ENCODE peak calls at places on chromosomes 6 and 20, in six cellular contexts. Y is cardiac muscle cell, J is pancreas, M is transverse colon, A is stomach, W is coronary artery. O is an unnamed sample.

GRCh38 chr6:133701633-133702331 is 187.1 kb upstream of the TCF21 start:
- DNase-seq in Y (peak; percentile 75), J (no peak), M (no peak), A (no peak), W (no peak), O (peak; percentile 1)

GRCh38 chr6:30060634-30060981 is 457 bp upstream of the POLR1H start:
- DNase-seq in Y (peak; percentile 46), J (peak; percentile 21), M (peak; percentile 33), A (no peak), W (no peak), O (peak; percentile 26)

GRCh38 chr6:80020381-80021120 is 16.1 kb downstream of the TTK start:
- DNase-seq in Y (no peak), J (no peak), M (no peak), A (no peak), W (no peak), O (no peak)

GRCh38 chr20:3436864-3437574 is 29.6 kb upstream of the DNAAF9 start:
- DNase-seq in Y (no peak), J (no peak), M (no peak), A (no peak), W (no peak), O (no peak)

GRCh38 chr6:100371591-100371990 is 93.1 kb downstream of the SIM1 start:
- DNase-seq in Y (no peak), J (no peak), M (no peak), A (no peak), W (no peak), O (no peak)

GRCh38 chr6:12709116-12709515 is 7.5 kb upstream of the PHACTR1 start:
- DNase-seq in Y (peak; percentile 67), J (no peak), M (no peak), A (no peak), W (no peak), O (no peak)

GRCh38 chr6:33000053-33000452 is 9.3 kb downstream of the HLA-DOA start:
- DNase-seq in Y (no peak), J (no peak), M (no peak), A (peak; percentile 36), W (no peak), O (peak; percentile 66)

GRCh38 chr6:165661416-165662001 is 1.5 kb downstream of the PDE10A start:
- DNase-seq in Y (peak; percentile 47), J (no peak), M (no peak), A (no peak), W (no peak), O (no peak)

GRCh38 chr20:63738687-63739128 is 868 bp upstream of the SLC2A4RG start:
- DNase-seq in Y (peak; percentile 29), J (peak; percentile 90), M (peak; percentile 80), A (peak; percentile 80), W (no peak), O (peak; percentile 48)

GRCh38 chr6:151440498-151440897 is 11.4 kb downstream of the RMND1 start:
- DNase-seq in Y (no peak), J (no peak), M (no peak), A (no peak), W (no peak), O (no peak)

GRCh38 chr6:135871878-135872277 is 20.4 kb downstream of the PDE7B start:
- DNase-seq in Y (peak; percentile 61), J (no peak), M (no peak), A (no peak), W (no peak), O (no peak)

GRCh38 chr6:109009761-109010612 is 84.7 kb downstream of the SESN1 start:
- DNase-seq in Y (no peak), J (no peak), M (no peak), A (no peak), W (no peak), O (no peak)

GRCh38 chr20:62762376-62762775 is 33.9 kb upstream of the MRGBP start:
- DNase-seq in Y (no peak), J (peak; percentile 8), M (no peak), A (no peak), W (no peak), O (no peak)

GRCh38 chr6:134995536-134995935 is 45.6 kb upstream of the ALDH8A1 start:
- DNase-seq in Y (peak; percentile 18), J (no peak), M (no peak), A (no peak), W (no peak), O (no peak)

GRCh38 chr6:21731411-21732031 is 138.0 kb downstream of the SOX4 start:
- DNase-seq in Y (peak; percentile 68), J (no peak), M (no peak), A (no peak), W (no peak), O (no peak)

GRCh38 chr6:85329193-85329592 is 120.7 kb upstream of the NT5E start:
- DNase-seq in Y (no peak), J (no peak), M (no peak), A (no peak), W (no peak), O (no peak)

GRCh38 chr6:157758516-157759023 is 64.5 kb upstream of the SNX9 start:
- DNase-seq in Y (no peak), J (no peak), M (no peak), A (no peak), W (no peak), O (no peak)

GRCh38 chr6:135884136-135884535 is 32.6 kb downstream of the PDE7B start:
- DNase-seq in Y (no peak), J (no peak), M (no peak), A (no peak), W (no peak), O (no peak)

DNA sequence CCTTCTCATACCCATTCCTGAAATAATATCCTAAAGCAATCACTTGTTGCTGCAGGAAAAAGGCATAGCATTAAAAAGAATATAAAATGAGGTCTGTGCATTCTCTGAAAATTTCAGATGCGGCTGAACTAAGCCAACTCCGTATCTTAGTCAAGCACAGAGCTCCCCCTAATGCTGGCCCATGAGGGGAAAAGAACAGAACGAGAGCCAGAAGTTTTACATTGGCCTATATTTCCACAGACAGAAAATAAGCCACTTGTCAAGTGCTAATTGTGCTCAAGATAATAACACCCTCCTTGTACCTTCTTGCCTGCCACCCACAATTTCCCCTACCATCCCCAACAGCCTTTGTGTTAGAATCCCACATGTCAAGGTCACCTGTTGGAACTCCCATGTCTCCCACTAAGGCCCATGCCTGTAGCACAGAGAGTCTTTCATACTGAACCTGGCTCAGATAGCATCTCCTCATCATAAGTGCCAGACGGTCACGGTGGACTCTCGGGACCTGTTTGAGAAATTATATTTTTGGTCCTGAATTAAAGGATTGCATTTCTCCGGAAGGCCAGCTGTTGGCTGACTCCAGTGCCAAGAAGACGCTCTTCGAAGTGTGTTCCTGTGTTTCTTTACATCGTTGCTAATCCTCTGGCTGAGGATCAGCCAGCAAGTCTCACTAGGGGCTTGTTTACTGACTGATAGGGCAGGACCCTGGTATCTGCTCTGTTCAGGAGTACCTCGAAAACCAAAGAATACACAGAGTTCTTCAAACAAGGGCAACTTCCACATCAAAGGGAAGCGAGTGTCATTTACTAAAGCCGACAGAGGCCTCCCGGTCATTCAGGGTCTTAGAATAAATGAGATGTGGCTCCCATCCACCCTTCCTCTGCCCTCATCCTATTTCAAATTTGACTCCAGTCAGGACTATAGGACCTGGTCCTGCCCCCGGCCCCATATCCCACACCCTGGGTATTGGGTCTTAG is 183.4 kb upstream of the FBXL4 start:
- DNase-seq in Y (no peak), J (no peak), M (no peak), A (no peak), W (no peak), O (no peak)
- TF ChIP-seq CTCF in Y (no peak), J (no peak), M (no peak), A (no peak), W (no peak), O (no peak)

DNA sequence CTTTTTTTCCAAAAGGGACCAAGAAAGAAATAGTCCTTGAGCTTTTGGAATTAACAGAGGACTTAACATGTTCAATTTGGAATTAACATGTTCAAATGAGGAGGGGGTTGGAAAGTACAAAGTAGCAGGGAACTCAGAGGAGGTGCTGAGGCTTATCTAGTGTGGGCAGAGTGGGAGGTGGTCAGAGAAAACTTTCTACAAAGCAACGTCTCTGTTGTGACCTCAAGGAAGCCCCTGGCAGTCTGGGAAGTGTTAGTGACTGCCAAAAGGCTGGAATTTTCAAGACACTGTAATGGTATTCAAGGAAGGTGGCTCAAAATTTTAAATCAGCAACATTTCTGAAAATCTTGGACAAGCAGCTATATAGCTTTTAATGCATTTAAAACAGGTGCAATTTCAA is 7.3 kb downstream of the ECI2 start:
- DNase-seq in Y (peak; percentile 21), J (no peak), M (no peak), A (no peak), W (no peak), O (no peak)
- H3K4me3 ChIP-seq in Y (no peak overlapping the region), J (no peak overlapping the region), M (no peak overlapping the region), A (no peak overlapping the region), W (no peak overlapping the region), O (no peak overlapping the region)

GRCh38 chr20:38472513-38473352 is at the start of gene RALGAPB:
- DNase-seq in Y (peak; percentile 98), J (peak; percentile 99), M (peak; percentile 99), A (peak; percentile 100), W (peak; percentile 99), O (peak; percentile 99)
- TF ChIP-seq CTCF in Y (peak; percentile 45), J (no peak), M (peak; percentile 29), A (no peak), W (no peak), O (peak; percentile 26)

GRCh38 chr20:37668166-37668565 is 25.7 kb upstream of the CTNNBL1 start:
- DNase-seq in Y (no peak), J (no peak), M (no peak), A (no peak), W (no peak), O (no peak)

GRCh38 chr20:37672143-37672542 is 21.7 kb upstream of the CTNNBL1 start:
- DNase-seq in Y (no peak), J (no peak), M (no peak), A (no peak), W (peak; percentile 49), O (no peak)

GRCh38 chr20:37669062-37669772 is 24.6 kb upstream of the CTNNBL1 start:
- DNase-seq in Y (no peak), J (no peak), M (no peak), A (no peak), W (no peak), O (no peak)

GRCh38 chr20:37670426-37670825 is 23.4 kb upstream of the CTNNBL1 start:
- DNase-seq in Y (no peak), J (peak; percentile 34), M (peak; percentile 11), A (no peak), W (no peak), O (no peak)

GRCh38 chr20:37669773-37670236 is 24.0 kb upstream of the CTNNBL1 start:
- DNase-seq in Y (no peak), J (no peak), M (no peak), A (no peak), W (no peak), O (no peak)
- H3K4me3 ChIP-seq in Y (no peak overlapping the region), J (no peak overlapping the region), M (no peak overlapping the region), A (peak overlapping the region; percentile 22), W (peak overlapping the region; percentile 51), O (no peak overlapping the region)

GRCh38 chr6:168616807-168617756 is 176.1 kb downstream of the SMOC2 start:
- DNase-seq in Y (no peak), J (no peak), M (peak; percentile 52), A (no peak), W (no peak), O (no peak)
- TF ChIP-seq CTCF in Y (peak; percentile 9), J (no peak), M (no peak), A (no peak), W (no peak), O (no peak)

O was measured in GM12865.